ENCODE peak calls at places on chromosomes 4 and X, in eight cellular contexts. L is lower lobe of right lung; F is activated naive CD8-positive, alpha-beta T cell treated with anti-CD3 and anti-CD28 coated beads, Interleukin-2, amount 10 ng/mL, durations not matched to agents 7 days and 5 days; M is heart right ventricle; P is PC-3; W is left cardiac atrium; U is Right ventricle myocardium superior; A is aorta. D is an unnamed sample.

GRCh38 chr4:151304755-151305154 is 20.6 kb downstream of the SH3D19 start:
- ATAC-seq in L (no peak), F (no peak), M (peak), P (peak), W (no peak), U (peak), A (no peak), D (peak)

GRCh38 chrX:134622056-134622812 is 36.0 kb downstream of the PLAC1 start:
- ATAC-seq in L (no peak), F (no peak), M (peak), P (peak), W (no peak), U (no peak), A (no peak), D (peak)

GRCh38 chr4:158159054-158159717 is 13.6 kb downstream of the GASK1B start:
- ATAC-seq in L (no peak), F (no peak), M (no peak), P (no peak), W (no peak), U (no peak), A (no peak), D (peak)

GRCh38 chr4:182938213-182938645 is 21.0 kb upstream of the DCTD start:
- ATAC-seq in L (peak), F (peak), M (peak), P (peak), W (peak), U (peak), A (peak), D (peak)

GRCh38 chr4:184019667-184020665 is 114.9 kb downstream of the STOX2 start:
- ATAC-seq in L (no peak), F (no peak), M (peak), P (no peak), W (no peak), U (no peak), A (no peak), D (no peak)

GRCh38 chr4:7043521-7044414 is 596 bp downstream of the TADA2B start:
- ATAC-seq in L (peak), F (peak), M (no peak), P (peak), W (no peak), U (peak), A (peak), D (peak)

GRCh38 chrX:46938589-46938988 is 26.4 kb downstream of the JADE3 start:
- ATAC-seq in L (no peak), F (no peak), M (no peak), P (no peak), W (no peak), U (no peak), A (no peak), D (no peak)

GRCh38 chrX:78796916-78797315 is 49.4 kb downstream of the LPAR4 start:
- ATAC-seq in L (no peak), F (no peak), M (no peak), P (no peak), W (no peak), U (no peak), A (no peak), D (no peak)

GRCh38 chrX:133085785-133086184 is 11.1 kb downstream of the USP26 start:
- ATAC-seq in L (no peak), F (no peak), M (no peak), P (peak), W (no peak), U (no peak), A (no peak), D (no peak)

GRCh38 chr4:99642725-99643489 is 14.7 kb downstream of the C4orf54 start:
- ATAC-seq in L (peak), F (no peak), M (peak), P (no peak), W (peak), U (peak), A (peak), D (no peak)

GRCh38 chrX:152637649-152638442 is at the start of gene GABRQ:
- ATAC-seq in L (peak), F (peak), M (peak), P (no peak), W (no peak), U (no peak), A (no peak), D (peak)

GRCh38 chrX:152845618-152846240 is 14.9 kb downstream of the NSDHL start:
- ATAC-seq in L (no peak), F (no peak), M (no peak), P (no peak), W (no peak), U (no peak), A (no peak), D (no peak)

GRCh38 chr4:11368701-11369115 is 60.0 kb downstream of the HS3ST1 start:
- ATAC-seq in L (peak), F (peak), M (no peak), P (no peak), W (no peak), U (peak), A (no peak), D (no peak)

GRCh38 chrX:18151661-18152060 is 69.0 kb downstream of the BEND2 start:
- ATAC-seq in L (no peak), F (no peak), M (peak), P (no peak), W (peak), U (peak), A (no peak), D (no peak)

D was measured in SK-N-SH treated with all-trans-retinoic acid at 6 μM for 48 hours.